ENCODE peak calls at places on chromosomes 13 and 19, in eight cellular contexts. F, S, Y, T, E, V, U and P are unnamed samples.

GRCh38 chr19:2494447-2495129 is 18.7 kb downstream of the GADD45B start:
- DNase-seq in F (peak; percentile 60), S (peak; percentile 82), Y (peak; percentile 94), T (peak; percentile 80), E (peak; percentile 76), V (no peak), U (peak; percentile 92), P (peak; percentile 95)

GRCh38 chr13:39602614-39603366 is at the start of gene LHFPL6:
- DNase-seq in F (peak; percentile 72), S (peak; percentile 75), Y (peak; percentile 94), T (peak; percentile 73), E (peak; percentile 85), V (peak; percentile 41), U (peak; percentile 92), P (peak; percentile 85)

GRCh38 chr13:80341098-80341701 is at the start of gene SPRY2:
- DNase-seq in F (peak; percentile 93), S (peak; percentile 94), Y (peak; percentile 97), T (peak; percentile 93), E (peak; percentile 92), V (peak; percentile 74), U (peak; percentile 97), P (peak; percentile 95)

GRCh38 chr19:19345970-19346369 is 25.3 kb downstream of the MAU2 start:
- DNase-seq in F (no peak), S (no peak), Y (no peak), T (no peak), E (no peak), V (no peak), U (no peak), P (no peak)

GRCh38 chr13:21078501-21078900 is 17.1 kb upstream of the LATS2 start:
- DNase-seq in F (no peak), S (no peak), Y (no peak), T (no peak), E (no peak), V (no peak), U (no peak), P (no peak)

GRCh38 chr19:41997851-41998229 is 3.8 kb upstream of the ATP1A3 start:
- DNase-seq in F (no peak), S (no peak), Y (no peak), T (no peak), E (no peak), V (no peak), U (no peak), P (no peak)

GRCh38 chr13:40504641-40505040 is 161.8 kb downstream of the FOXO1 start:
- DNase-seq in F (no peak), S (no peak), Y (no peak), T (no peak), E (no peak), V (no peak), U (no peak), P (no peak)

GRCh38 chr13:42873081-42873480 is 91.7 kb downstream of the FAM216B start:
- DNase-seq in F (no peak), S (no peak), Y (no peak), T (no peak), E (no peak), V (no peak), U (no peak), P (no peak)

DNA sequence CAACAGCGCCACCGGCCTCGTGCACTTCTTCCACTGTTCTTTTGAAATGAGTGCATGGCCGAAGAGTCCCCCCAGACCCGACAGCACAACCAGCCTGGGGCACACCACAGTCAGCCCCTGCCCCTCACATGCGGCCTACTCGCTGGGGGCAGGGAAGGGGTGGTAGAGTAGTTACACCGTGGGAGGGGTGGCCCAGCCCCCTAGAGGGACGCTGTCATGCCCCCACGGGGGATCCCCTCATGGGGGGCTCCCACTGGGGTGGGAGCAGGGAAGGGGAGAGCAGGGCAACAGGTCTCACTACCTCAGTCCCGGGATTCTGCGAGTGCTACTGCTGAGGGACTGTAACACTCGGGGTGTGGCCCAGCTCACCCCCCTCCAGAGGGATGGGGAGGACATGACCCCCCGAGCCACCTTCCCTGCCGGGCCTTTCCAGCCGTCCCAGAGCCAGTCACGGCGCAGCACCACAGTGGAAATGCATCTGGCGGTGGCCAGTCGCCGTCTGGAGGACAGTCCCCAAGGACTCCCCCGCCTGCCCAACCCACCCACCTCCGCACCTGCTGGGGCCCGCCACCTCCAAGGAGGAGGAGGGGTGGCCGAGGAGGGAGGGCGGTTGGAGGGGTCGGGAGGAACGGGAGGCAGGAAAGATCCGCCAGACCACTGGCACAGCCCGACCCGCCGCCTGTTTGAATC is 84.6 kb upstream of the ZNF254 start:
- DNase-seq in F (no peak), S (no peak), Y (no peak), T (no peak), E (no peak), V (no peak), U (no peak), P (peak; percentile 50)
- H3K27ac ChIP-seq in F (no peak overlapping the region), S (no peak overlapping the region), Y (no peak overlapping the region), T (no peak overlapping the region), E (no peak overlapping the region), V (no peak overlapping the region), U (no peak overlapping the region), P (no peak overlapping the region)

DNA sequence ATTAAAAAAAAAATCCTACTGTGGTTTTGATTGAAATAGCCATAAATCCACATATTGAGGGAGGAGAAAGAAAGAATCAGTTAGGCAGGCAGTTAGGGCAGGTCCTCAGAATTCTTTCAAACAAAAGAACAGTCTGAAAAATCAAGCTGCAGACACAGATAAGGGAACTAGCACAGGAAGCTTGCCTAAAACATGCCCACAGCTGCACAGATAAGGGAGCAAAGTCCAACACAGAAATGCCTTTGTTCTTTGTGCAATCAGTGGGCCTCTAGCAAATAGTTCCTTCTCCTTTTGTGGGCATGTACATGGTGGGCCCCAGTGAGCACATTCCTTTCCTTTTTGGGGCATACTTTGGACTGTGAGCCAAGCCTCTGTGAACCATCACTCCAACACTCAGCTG is 42.7 kb downstream of the UTP14C start:
- DNase-seq in F (no peak), S (no peak), Y (no peak), T (no peak), E (no peak), V (no peak), U (no peak), P (no peak)
- TF ChIP-seq EP300 in F (no peak), S (no peak), Y (no peak), T (no peak), E (no peak), V (no peak), U (no peak), P (no peak)

GRCh38 chr13:45205124-45205523 is 4.3 kb upstream of the KCTD4 start:
- DNase-seq in F (no peak), S (no peak), Y (no peak), T (no peak), E (no peak), V (no peak), U (no peak), P (no peak)

GRCh38 chr13:45207319-45207718 is 6.5 kb upstream of the KCTD4 start:
- DNase-seq in F (no peak), S (no peak), Y (no peak), T (no peak), E (no peak), V (no peak), U (no peak), P (no peak)

GRCh38 chr13:45209229-45209628 is 8.4 kb upstream of the KCTD4 start:
- DNase-seq in F (no peak), S (no peak), Y (no peak), T (no peak), E (no peak), V (no peak), U (no peak), P (no peak)

GRCh38 chr13:45208132-45208531 is 7.3 kb upstream of the KCTD4 start:
- DNase-seq in F (no peak), S (no peak), Y (no peak), T (no peak), E (no peak), V (no peak), U (no peak), P (no peak)

GRCh38 chr13:45206340-45206739 is 5.5 kb upstream of the KCTD4 start:
- DNase-seq in F (no peak), S (no peak), Y (no peak), T (no peak), E (no peak), V (peak; percentile 28), U (no peak), P (no peak)
- H3K27ac ChIP-seq in F (no peak overlapping the region), S (peak overlapping the region; percentile 60), Y (peak overlapping the region; percentile 86), T (peak overlapping the region; percentile 60), E (no peak overlapping the region), V (peak overlapping the region; percentile 80), U (peak overlapping the region; percentile 50), P (no peak overlapping the region)

DNA sequence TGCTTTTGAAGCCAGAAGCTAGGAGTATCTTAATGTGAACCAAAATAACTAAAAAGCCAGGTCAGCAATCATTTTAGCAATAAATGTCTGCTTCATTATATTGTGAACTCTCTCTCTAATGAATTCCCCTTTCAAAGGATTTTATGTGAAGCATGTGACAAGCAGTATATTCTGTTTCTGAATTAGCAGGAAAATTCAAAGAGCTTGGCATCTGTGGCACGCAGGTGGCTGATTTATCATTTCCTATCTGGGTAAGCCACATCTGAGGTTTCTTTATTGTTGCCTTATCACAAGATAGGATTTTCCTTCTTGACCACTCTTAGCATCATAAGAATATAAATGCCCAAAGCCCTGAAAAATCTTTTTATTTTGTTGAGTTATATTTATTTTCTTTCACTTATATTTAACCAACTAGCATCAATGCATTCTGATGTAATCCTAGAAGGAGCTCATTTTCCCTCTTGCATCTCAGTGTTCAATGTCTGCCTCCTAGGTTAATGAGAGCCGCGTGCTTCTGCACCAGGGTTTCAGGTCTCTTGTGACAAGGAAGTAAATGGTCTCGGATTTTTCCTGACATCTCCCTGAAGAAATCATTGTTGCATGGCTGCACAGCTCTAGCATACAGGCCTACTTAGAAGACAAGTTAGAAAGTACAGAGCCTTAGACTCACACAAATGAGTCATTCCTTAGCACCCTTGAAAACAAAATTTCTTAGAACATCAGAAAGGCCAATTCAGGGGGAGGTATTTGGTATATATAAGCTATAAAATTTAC is 57.0 kb upstream of the KLF12 start:
- DNase-seq in F (no peak), S (no peak), Y (no peak), T (no peak), E (no peak), V (no peak), U (no peak), P (no peak)
- TF ChIP-seq EP300 in F (no peak), S (no peak), Y (no peak), T (no peak), E (no peak), V (no peak), U (no peak), P (no peak)

DNA sequence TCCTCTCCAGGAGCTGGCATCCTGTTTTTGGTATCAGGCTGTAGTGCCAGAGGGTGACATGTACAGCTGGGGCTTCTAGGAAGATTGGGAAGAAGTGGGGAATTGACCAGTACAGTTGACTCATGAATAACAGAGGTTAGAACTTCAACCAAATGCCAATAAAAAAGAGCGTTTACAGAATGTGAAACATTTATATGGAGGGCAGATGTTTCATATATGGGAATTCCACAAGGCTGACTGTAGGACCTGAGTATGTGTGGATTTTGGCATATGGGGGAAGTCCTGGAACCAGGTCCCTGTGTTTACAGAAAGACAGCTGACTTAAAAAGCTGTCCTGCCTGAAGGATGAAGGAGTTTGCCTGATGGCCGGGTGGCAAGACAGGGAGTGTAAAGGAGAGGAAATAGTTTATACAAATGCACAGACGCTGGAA is 5.2 kb downstream of the CHAMP1 start:
- DNase-seq in F (no peak), S (no peak), Y (no peak), T (no peak), E (no peak), V (no peak), U (no peak), P (no peak)
- H3K27ac ChIP-seq in F (no peak overlapping the region), S (no peak overlapping the region), Y (peak overlapping the region; percentile 34), T (no peak overlapping the region), E (no peak overlapping the region), V (no peak overlapping the region), U (no peak overlapping the region), P (no peak overlapping the region)